ENCODE peak calls at places on chromosomes 16 and 17, in five cellular contexts. J is stimulated activated CD8-positive, alpha-beta memory T cell treated with anti-CD3 and anti-CD28 coated beads, Interleukin-4, amount 100 ng/mL, for 1 hour; S is HT1080; W is mucosa of descending colon; G is sciatic nerve. C is an unnamed sample.
A peak's percentile ranks its signal among the peaks of the same experiment; 100 is the strongest.

GRCh38 chr16:67661101-67661661 is 421 bp downstream of the PARD6A start:
- DNase-seq in J (no peak), G (no peak), W (peak; percentile 57), S (no peak), C (no peak)

GRCh38 chr17:49315551-49315951 is 46.5 kb downstream of the ZNF652 start:
- DNase-seq in G (peak; percentile 75), S (peak; percentile 89), W (peak; percentile 69), J (peak; percentile 48), C (peak; percentile 86)

GRCh38 chr17:48563385-48563838 is 14.7 kb downstream of the HOXB4 start:
- DNase-seq in S (no peak), W (peak; percentile 23), J (no peak), G (no peak), C (no peak)

GRCh38 chr17:33667052-33667509 is 374.0 kb upstream of the ASIC2 start:
- DNase-seq in J (no peak), W (no peak), S (peak; percentile 33), G (no peak), C (no peak)

GRCh38 chr16:89422905-89423630 is 67.3 kb downstream of the ANKRD11 start:
- DNase-seq in G (no peak), J (peak; percentile 42), S (peak; percentile 84), W (no peak), C (no peak)

GRCh38 chr16:88078111-88078775 is 127.0 kb downstream of the BANP start:
- DNase-seq in J (no peak), G (no peak), S (no peak), W (no peak), C (peak; percentile 41)

GRCh38 chr17:38717139-38717745 is 12.2 kb downstream of the MLLT6 start:
- DNase-seq in G (no peak), J (no peak), W (no peak), S (no peak), C (no peak)

GRCh38 chr16:30896203-30896889 is at the start of gene CTF1:
- DNase-seq in G (peak; percentile 91), J (no peak), S (no peak), W (peak; percentile 73), C (peak; percentile 89)

GRCh38 chr16:2836646-2837508 is 6.8 kb downstream of the ZG16B start:
- DNase-seq in W (no peak), J (no peak), G (no peak), S (no peak), C (peak; percentile 58)

GRCh38 chr16:17026600-17027242 is 444.0 kb downstream of the XYLT1 start:
- DNase-seq in W (no peak), G (no peak), J (no peak), S (no peak), C (no peak)

GRCh38 chr16:20884240-20884556 is 16.0 kb downstream of the DCUN1D3 start:
- DNase-seq in G (no peak), S (peak; percentile 69), W (no peak), J (no peak), C (no peak)

GRCh38 chr16:79469999-79470398 is 130.5 kb downstream of the MAF start:
- DNase-seq in S (no peak), J (no peak), W (no peak), G (no peak), C (no peak)

GRCh38 chr16:30028438-30029093 is 2.5 kb downstream of the TLCD3B start:
- DNase-seq in S (no peak), G (no peak), J (no peak), W (no peak), C (no peak)

GRCh38 chr16:66409156-66409555 is 17.9 kb upstream of the BEAN1 start:
- DNase-seq in S (no peak), W (no peak), J (no peak), G (no peak), C (no peak)

GRCh38 chr17:70084476-70084875 is 9.5 kb downstream of the KCNJ16 start:
- DNase-seq in W (no peak), J (no peak), G (no peak), S (peak; percentile 5), C (no peak)

GRCh38 chr16:4728676-4729075 is 5.4 kb downstream of the ANKS3 start:
- DNase-seq in W (no peak), G (no peak), J (no peak), S (no peak), C (no peak)

GRCh38 chr17:76248013-76248782 is 7.9 kb upstream of the RNF157 start:
- DNase-seq in W (no peak), J (no peak), S (no peak), G (no peak), C (no peak)

GRCh38 chr17:43873091-43873490 is 26.1 kb downstream of the CD300LG start:
- DNase-seq in J (no peak), G (peak; percentile 25), S (no peak), W (no peak), C (no peak)

GRCh38 chr16:73232555-73233422 is 184.9 kb upstream of the ZFHX3 start:
- DNase-seq in W (no peak), G (no peak), S (peak; percentile 72), J (no peak), C (no peak)

GRCh38 chr16:56353054-56353921 is 72.1 kb downstream of the AMFR start:
- DNase-seq in W (peak; percentile 13), G (peak; percentile 33), J (no peak), S (no peak), C (peak; percentile 64)

GRCh38 chr17:59145571-59146096 is 9.4 kb downstream of the SKA2 start:
- DNase-seq in J (no peak), G (no peak), S (no peak), W (no peak), C (no peak)

GRCh38 chr17:38469875-38470274 is 41.6 kb downstream of the ARHGAP23 start:
- DNase-seq in J (no peak), G (no peak), S (no peak), W (no peak), C (no peak)

GRCh38 chr17:76275382-76276068 is 10.4 kb downstream of the UBALD2 start:
- DNase-seq in J (no peak), W (no peak), S (no peak), G (no peak), C (no peak)

GRCh38 chr16:90057738-90058173 is 19.4 kb downstream of the PRDM7 start:
- DNase-seq in S (peak; percentile 89), G (no peak), J (no peak), W (no peak), C (no peak)

GRCh38 chr16:56425439-56425832 is at the start of gene AMFR:
- DNase-seq in W (peak; percentile 82), S (peak; percentile 58), G (peak; percentile 76), J (peak; percentile 13), C (peak; percentile 89)

GRCh38 chr16:88901718-88902337 is 35.4 kb upstream of the PABPN1L start:
- DNase-seq in J (no peak), G (no peak), W (no peak), S (no peak), C (no peak)

GRCh38 chr16:70331588-70332358 is 14.9 kb upstream of the DDX19A start:
- DNase-seq in W (no peak), S (no peak), J (no peak), G (no peak), C (no peak)

GRCh38 chr17:80389011-80389995 is 25.7 kb upstream of the ENDOV start:
- DNase-seq in J (no peak), S (no peak), W (no peak), G (no peak), C (no peak)

GRCh38 chr16:11572301-11572995 is 14.3 kb downstream of the LITAF start:
- DNase-seq in S (no peak), J (peak; percentile 28), G (no peak), W (no peak), C (peak; percentile 72)

GRCh38 chr16:69112285-69113129 is 7.1 kb downstream of the HAS3 start:
- DNase-seq in S (peak; percentile 21), G (peak; percentile 67), J (no peak), W (peak; percentile 73), C (peak; percentile 86)

GRCh38 chr16:80447263-80447662 is 93.5 kb upstream of the DYNLRB2 start:
- DNase-seq in J (no peak), W (no peak), S (no peak), G (no peak), C (no peak)